ENCODE peak calls at places on chromosomes 11 and 22, in ten cellular contexts. D is CD4-positive, alpha-beta memory T cell; H is PC-9; J is EL; T is NCI-H2029; S is 8988T; X is effector CD4-positive, alpha-beta T cell; O is endodermal cell; B is NCI-H1436 treated with DMSO at 0.1 percent for 48 hours; Z is stimulated activated naive CD8-positive, alpha-beta T cell treated with anti-CD3 and anti-CD28 coated beads, Interleukin-15, amount 100 ng/mL, for 72 hours. A is an unnamed sample.

GRCh38 chr11:35165416-35166368 is 26.7 kb downstream of the CD44 start:
- DNase-seq in Z (peak), S (no peak), J (peak), B (no peak), O (no peak), H (no peak), T (no peak), D (peak), X (peak), A (peak)

GRCh38 chr11:1834132-1834610 is 619 bp upstream of the SYT8 start:
- DNase-seq in Z (no peak), B (no peak), X (no peak), D (no peak), O (no peak), S (peak), H (peak), T (no peak), J (no peak), A (no peak)

GRCh38 chr11:118058311-118059230 is 18.3 kb upstream of the TMPRSS4 start:
- DNase-seq in B (no peak), D (no peak), Z (no peak), H (no peak), X (no peak), S (no peak), O (peak), T (no peak), J (no peak), A (no peak)

GRCh38 chr11:128604723-128605122 is 17.4 kb upstream of the ETS1 start:
- DNase-seq in T (peak), X (no peak), B (no peak), J (no peak), H (no peak), D (no peak), S (no peak), O (no peak), Z (no peak), A (no peak)

GRCh38 chr11:120667281-120667680 is 155.7 kb downstream of the GRIK4 start:
- DNase-seq in X (no peak), B (no peak), H (no peak), O (no peak), T (no peak), S (no peak), D (no peak), Z (no peak), J (peak), A (no peak)

GRCh38 chr22:25680949-25681348 is 61.0 kb upstream of the MYO18B start:
- DNase-seq in S (no peak), H (no peak), T (no peak), Z (no peak), X (no peak), O (no peak), B (no peak), J (no peak), D (no peak), A (no peak)

GRCh38 chr11:116595305-116595880 is 177.4 kb downstream of the BUD13 start:
- DNase-seq in D (no peak), O (no peak), B (no peak), Z (no peak), S (no peak), X (no peak), T (peak), J (no peak), H (no peak), A (no peak)

GRCh38 chr11:17747131-17747955 is 12.8 kb downstream of the KCNC1 start:
- DNase-seq in O (no peak), J (no peak), X (no peak), T (no peak), S (no peak), Z (no peak), B (no peak), D (no peak), H (peak), A (no peak)

GRCh38 chr11:134607963-134608750 is 196.1 kb upstream of the B3GAT1 start:
- DNase-seq in O (no peak), B (no peak), S (no peak), J (no peak), X (no peak), T (peak), H (no peak), D (no peak), Z (no peak), A (no peak)

GRCh38 chr11:116930177-116930576 is 92.8 kb upstream of the APOA1 start:
- DNase-seq in O (peak), B (no peak), Z (no peak), J (no peak), T (no peak), X (peak), D (peak), S (no peak), H (no peak), A (no peak)

GRCh38 chr11:123062892-123063395 is 1.0 kb upstream of the HSPA8 start:
- DNase-seq in Z (no peak), B (no peak), O (no peak), J (no peak), S (no peak), D (no peak), T (no peak), X (no peak), H (no peak), A (no peak)

GRCh38 chr11:86484164-86484794 is 109.6 kb downstream of the CCDC81 start:
- DNase-seq in T (no peak), B (no peak), S (no peak), Z (no peak), O (no peak), J (peak), H (peak), D (no peak), X (no peak), A (no peak)

GRCh38 chr11:26944866-26945664 is 48.8 kb upstream of the FIBIN start:
- DNase-seq in S (no peak), X (no peak), D (no peak), T (no peak), Z (no peak), O (no peak), J (peak), B (no peak), H (no peak), A (no peak)

GRCh38 chr11:64089027-64089360 is 53.3 kb downstream of the FLRT1 start:
- DNase-seq in J (no peak), X (no peak), B (no peak), T (no peak), D (no peak), H (no peak), Z (no peak), S (no peak), O (no peak), A (no peak)

GRCh38 chr11:28464252-28464867 is 356.2 kb downstream of the METTL15 start:
- DNase-seq in J (peak), T (no peak), X (no peak), D (no peak), Z (no peak), O (no peak), H (no peak), B (no peak), S (no peak), A (no peak)

GRCh38 chr11:2690261-2690575 is 9.6 kb downstream of the KCNQ1OT1 start:
- DNase-seq in H (no peak), O (peak), B (no peak), J (no peak), S (no peak), D (no peak), X (no peak), T (no peak), Z (no peak), A (no peak)

GRCh38 chr11:58573451-58574104 is 2.1 kb downstream of the LPXN start:
- DNase-seq in T (peak), S (no peak), D (peak), O (no peak), Z (peak), J (peak), H (peak), X (peak), B (no peak), A (peak)

GRCh38 chr11:102416974-102417373 is 35.6 kb downstream of the TMEM123 start:
- DNase-seq in H (no peak), S (no peak), Z (no peak), X (no peak), B (no peak), J (no peak), D (peak), T (no peak), O (no peak), A (no peak)

GRCh38 chr11:121367434-121367833 is 74.9 kb downstream of the SC5D start:
- DNase-seq in Z (peak), B (no peak), X (no peak), D (peak), J (peak), T (peak), H (no peak), O (no peak), S (no peak), A (peak)

GRCh38 chr11:70481625-70482528 is 83.5 kb downstream of the CTTN start:
- DNase-seq in O (no peak), Z (no peak), B (no peak), X (no peak), J (peak), D (no peak), H (peak), T (no peak), S (no peak), A (no peak)

GRCh38 chr11:46778416-46778815 is 59.4 kb downstream of the F2 start:
- DNase-seq in T (no peak), X (no peak), O (no peak), H (no peak), S (no peak), Z (no peak), B (no peak), J (no peak), D (no peak), A (no peak)

GRCh38 chr22:46050451-46050845 is 73.5 kb upstream of the WNT7B start:
- DNase-seq in D (no peak), O (peak), X (no peak), T (no peak), H (no peak), S (no peak), Z (no peak), J (no peak), B (no peak), A (no peak)

GRCh38 chr22:39598017-39598965 is 27.7 kb downstream of the CACNA1I start:
- DNase-seq in S (no peak), X (peak), D (peak), Z (peak), T (peak), B (no peak), O (peak), H (peak), J (no peak), A (peak)

GRCh38 chr11:116207781-116208180 is 565.0 kb downstream of the BUD13 start:
- DNase-seq in H (no peak), J (no peak), S (no peak), O (no peak), Z (no peak), D (no peak), X (no peak), B (no peak), T (no peak), A (no peak)

GRCh38 chr11:1516273-1517067 is 29.9 kb upstream of the MOB2 start:
- DNase-seq in T (no peak), H (no peak), B (no peak), Z (no peak), D (no peak), S (peak), X (no peak), O (no peak), J (peak), A (no peak)

GRCh38 chr22:37428649-37429586 is 1.6 kb upstream of the ELFN2 start:
- DNase-seq in O (peak), S (peak), D (peak), H (no peak), J (peak), X (peak), Z (peak), T (no peak), B (no peak), A (no peak)

GRCh38 chr11:112537846-112538330 is 277.2 kb upstream of the PLET1 start:
- DNase-seq in S (no peak), H (peak), X (no peak), D (no peak), B (no peak), Z (no peak), O (no peak), T (no peak), J (peak), A (no peak)

GRCh38 chr11:30128269-30128932 is 102.4 kb upstream of the FSHB start:
- DNase-seq in Z (no peak), D (no peak), X (no peak), B (no peak), H (peak), O (peak), T (no peak), J (peak), S (no peak), A (no peak)

GRCh38 chr11:93051181-93051580 is 81.7 kb downstream of the MTNR1B start:
- DNase-seq in S (no peak), D (no peak), B (no peak), X (no peak), O (no peak), Z (no peak), J (peak), H (no peak), T (no peak), A (no peak)

GRCh38 chr11:19597194-19597593 is 115.4 kb upstream of the NAV2 start:
- DNase-seq in B (no peak), J (peak), D (no peak), X (no peak), H (no peak), O (no peak), T (no peak), Z (no peak), S (no peak), A (no peak)

GRCh38 chr11:129950319-129951034 is 52.2 kb downstream of the PRDM10 start:
- DNase-seq in T (no peak), H (no peak), Z (no peak), O (no peak), J (no peak), B (no peak), D (no peak), X (no peak), S (no peak), A (no peak)

GRCh38 chr11:16669799-16670415 is 68.5 kb upstream of the C11orf58 start:
- DNase-seq in B (no peak), Z (no peak), H (peak), J (peak), T (no peak), D (no peak), S (peak), X (no peak), O (peak), A (no peak)